ENCODE peak calls at places on chromosomes 12 and 14, in eight cellular contexts. X is left cardiac atrium, F is retina, L is midbrain, N is Ammon's horn, Y is astrocyte, B is tibial artery, Z is KG1. J is an unnamed sample.

GRCh38 chr12:95880895-95881294 is 22.1 kb downstream of the SNRPF start:
- DNase-seq in X (no peak), B (no peak), L (no peak), Z (no peak), F (no peak), N (no peak), Y (no peak), J (no peak)

GRCh38 chr12:38850463-38850862 is 54.9 kb downstream of the CPNE8 start:
- DNase-seq in N (no peak), L (no peak), B (no peak), F (no peak), Y (peak; percentile 10), Z (no peak), X (no peak), J (no peak)

GRCh38 chr12:26828315-26828714 is 4.7 kb downstream of the ITPR2 start:
- DNase-seq in L (no peak), F (no peak), X (no peak), N (no peak), Z (no peak), Y (no peak), B (no peak), J (no peak)

GRCh38 chr12:126156806-126157574 is 1091.8 kb downstream of the AACS start:
- DNase-seq in Z (no peak), F (peak; percentile 34), Y (no peak), L (no peak), N (peak; percentile 47), B (no peak), X (no peak), J (peak; percentile 61)

GRCh38 chr12:54459355-54459754 is 14.0 kb downstream of the GTSF1 start:
- DNase-seq in F (no peak), N (no peak), L (no peak), X (no peak), Y (no peak), B (no peak), Z (no peak), J (no peak)

GRCh38 chr12:104669851-104670337 is 213.1 kb downstream of the CHST11 start:
- DNase-seq in Y (peak; percentile 57), L (no peak), X (peak; percentile 50), Z (no peak), F (no peak), B (no peak), N (no peak), J (peak; percentile 68)

GRCh38 chr12:67052981-67053380 is 216.2 kb upstream of the CAND1 start:
- DNase-seq in Y (peak; percentile 45), B (no peak), N (no peak), F (no peak), X (no peak), L (no peak), Z (no peak), J (no peak)

GRCh38 chr14:96804821-96805374 is 7.7 kb downstream of the VRK1 start:
- DNase-seq in Z (no peak), X (no peak), L (no peak), B (no peak), N (no peak), Y (no peak), F (no peak), J (no peak)

GRCh38 chr12:121602766-121603165 is 21.9 kb upstream of the KDM2B start:
- DNase-seq in Y (no peak), X (no peak), B (no peak), Z (no peak), N (no peak), F (no peak), L (no peak), J (no peak)

GRCh38 chr14:45177081-45177480 is 41.4 kb downstream of the FANCM start:
- DNase-seq in X (no peak), L (no peak), N (no peak), Z (no peak), B (no peak), Y (peak; percentile 65), F (no peak), J (no peak)